ENCODE peak calls at places on chromosomes 11 and 22, in nine cellular contexts. M is right atrium auricular region; S is body of pancreas; D is K562; V is foreskin fibroblast; A is kidney; L is CD8-positive, alpha-beta memory T cell; F is stomach; T is transverse colon. U is an unnamed sample.

GRCh38 chr11:77151804-77152513 is 23.9 kb downstream of the MYO7A start:
- DNase-seq in S (no peak), T (peak; percentile 40), L (peak; percentile 72), M (no peak), V (no peak), D (no peak), A (peak; percentile 52), F (no peak), U (no peak)

GRCh38 chr11:77170107-77170506 is 42.1 kb downstream of the MYO7A start:
- DNase-seq in F (no peak), M (no peak), L (no peak), D (no peak), A (peak; percentile 36), V (no peak), T (no peak), S (no peak), U (no peak)

GRCh38 chr22:42461511-42461910 is 29.3 kb upstream of the NFAM1 start:
- DNase-seq in A (peak; percentile 21), T (no peak), M (no peak), L (no peak), F (no peak), D (no peak), S (no peak), V (no peak), U (no peak)

GRCh38 chr11:31480930-31481329 is 28.5 kb downstream of the IMMP1L start:
- DNase-seq in S (no peak), T (no peak), A (no peak), V (no peak), D (peak; percentile 7), M (no peak), F (no peak), L (no peak), U (no peak)

GRCh38 chr22:27531782-27532530 is 269.6 kb downstream of the MN1 start:
- DNase-seq in D (no peak), M (no peak), F (no peak), A (no peak), L (no peak), S (no peak), V (peak; percentile 47), T (no peak), U (no peak)

GRCh38 chr11:10366568-10367331 is 61.9 kb downstream of the ADM start:
- DNase-seq in D (peak; percentile 87), M (peak; percentile 83), A (peak; percentile 82), S (peak; percentile 83), T (peak; percentile 81), F (peak; percentile 77), L (no peak), V (peak; percentile 96), U (peak; percentile 92)

GRCh38 chr11:93221539-93221938 is 23.7 kb upstream of the SLC36A4 start:
- DNase-seq in L (no peak), S (no peak), A (no peak), M (no peak), T (peak; percentile 28), V (no peak), F (no peak), D (no peak), U (no peak)

GRCh38 chr11:71933141-71933933 is 4.5 kb downstream of the RNF121 start:
- DNase-seq in V (no peak), S (no peak), D (no peak), M (no peak), F (no peak), A (no peak), T (no peak), L (no peak), U (no peak)

GRCh38 chr11:17171916-17172315 is 35.9 kb downstream of the PIK3C2A start:
- DNase-seq in T (no peak), S (no peak), V (no peak), M (no peak), D (no peak), L (no peak), F (no peak), A (no peak), U (no peak)

GRCh38 chr11:130219148-130219547 is 59.6 kb downstream of the ST14 start:
- DNase-seq in M (no peak), F (no peak), A (peak; percentile 37), T (no peak), V (no peak), S (no peak), D (no peak), L (no peak), U (no peak)

GRCh38 chr11:34356130-34356529 is 1.7 kb downstream of the ABTB2 start:
- DNase-seq in A (no peak), M (no peak), S (no peak), F (no peak), D (no peak), V (no peak), L (no peak), T (no peak), U (no peak)

GRCh38 chr11:70038034-70038834 is 39.9 kb upstream of the ANO1 start:
- DNase-seq in M (peak; percentile 7), T (no peak), F (peak; percentile 2), V (no peak), A (no peak), L (no peak), D (no peak), S (no peak), U (no peak)

GRCh38 chr11:130070829-130071205 is 1.1 kb downstream of the APLP2 start:
- DNase-seq in D (peak; percentile 50), V (peak; percentile 16), M (no peak), S (peak; percentile 23), F (no peak), L (no peak), A (peak; percentile 71), T (peak; percentile 34), U (no peak)

GRCh38 chr11:62370743-62371440 is 33.6 kb downstream of the ASRGL1 start:
- DNase-seq in S (peak; percentile 25), F (peak; percentile 52), A (no peak), L (peak; percentile 71), D (no peak), M (no peak), V (no peak), T (peak; percentile 64), U (no peak)

GRCh38 chr11:58394195-58394594 is 12.5 kb downstream of the OR5B3 start:
- DNase-seq in L (no peak), S (no peak), T (no peak), V (peak; percentile 61), A (no peak), D (no peak), F (no peak), M (no peak), U (no peak)

GRCh38 chr11:18064035-18064434 is 18.0 kb upstream of the TPH1 start:
- DNase-seq in F (no peak), M (no peak), V (no peak), D (no peak), A (no peak), L (no peak), S (peak; percentile 74), T (no peak), U (no peak)

GRCh38 chr22:29307658-29308147 is 1.3 kb downstream of the GAS2L1 start:
- DNase-seq in F (no peak), D (no peak), T (no peak), A (no peak), S (no peak), V (no peak), M (no peak), L (no peak), U (no peak)

DNA sequence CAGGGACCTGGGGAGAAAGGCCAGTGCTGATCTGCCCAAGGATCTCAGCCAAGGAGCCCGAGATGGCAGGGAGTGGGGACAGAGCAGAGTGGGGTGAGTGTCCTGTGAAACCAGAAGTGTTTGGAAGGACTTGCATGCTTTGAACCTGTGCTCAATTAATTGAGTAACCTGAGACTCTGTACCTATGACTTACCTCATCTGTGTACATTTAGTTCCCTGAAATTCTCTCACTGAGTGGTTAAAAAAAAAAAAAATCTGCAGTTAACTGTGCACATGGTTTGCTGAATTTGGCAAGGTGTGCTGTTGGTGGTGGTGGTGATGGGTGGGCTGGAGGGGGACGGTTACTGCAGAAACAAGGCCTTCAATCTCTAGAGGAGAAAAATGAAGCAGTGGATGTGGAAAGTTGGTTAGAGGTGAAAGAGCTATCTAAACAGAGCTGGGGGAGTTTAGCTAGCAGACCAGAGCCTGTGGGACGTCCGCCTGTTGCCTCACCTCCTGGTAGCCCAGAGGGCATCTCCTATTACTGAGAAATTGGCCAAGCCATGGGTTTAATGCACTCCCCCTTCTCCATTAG is 8.3 kb upstream of the SORL1-AS1 start:
- DNase-seq in S (no peak), A (no peak), L (no peak), T (no peak), D (no peak), F (no peak), M (no peak), V (no peak), U (no peak)
- H3K4me3 ChIP-seq in S (no peak overlapping the region), A (no peak overlapping the region), L (no peak overlapping the region), T (no peak overlapping the region), D (no peak overlapping the region), F (no peak overlapping the region), M (no peak overlapping the region), V (no peak overlapping the region), U (no peak overlapping the region)

GRCh38 chr11:102260241-102260640 is 57.0 kb upstream of the BIRC3 start:
- DNase-seq in S (no peak), A (no peak), V (no peak), T (no peak), F (no peak), L (no peak), M (no peak), D (no peak), U (no peak)
- H3K4me3 ChIP-seq in S (no peak overlapping the region), A (no peak overlapping the region), V (no peak overlapping the region), T (no peak overlapping the region), F (no peak overlapping the region), L (no peak overlapping the region), M (no peak overlapping the region), D (no peak overlapping the region), U (no peak overlapping the region)

GRCh38 chr11:28836285-28837081 is 728.3 kb downstream of the METTL15 start:
- DNase-seq in M (no peak), S (no peak), A (no peak), T (no peak), D (no peak), V (peak; percentile 85), F (no peak), L (no peak), U (no peak)
- H3K4me3 ChIP-seq in M (no peak overlapping the region), S (no peak overlapping the region), A (no peak overlapping the region), T (no peak overlapping the region), D (no peak overlapping the region), V (no peak overlapping the region), F (no peak overlapping the region), L (no peak overlapping the region), U (no peak overlapping the region)

DNA sequence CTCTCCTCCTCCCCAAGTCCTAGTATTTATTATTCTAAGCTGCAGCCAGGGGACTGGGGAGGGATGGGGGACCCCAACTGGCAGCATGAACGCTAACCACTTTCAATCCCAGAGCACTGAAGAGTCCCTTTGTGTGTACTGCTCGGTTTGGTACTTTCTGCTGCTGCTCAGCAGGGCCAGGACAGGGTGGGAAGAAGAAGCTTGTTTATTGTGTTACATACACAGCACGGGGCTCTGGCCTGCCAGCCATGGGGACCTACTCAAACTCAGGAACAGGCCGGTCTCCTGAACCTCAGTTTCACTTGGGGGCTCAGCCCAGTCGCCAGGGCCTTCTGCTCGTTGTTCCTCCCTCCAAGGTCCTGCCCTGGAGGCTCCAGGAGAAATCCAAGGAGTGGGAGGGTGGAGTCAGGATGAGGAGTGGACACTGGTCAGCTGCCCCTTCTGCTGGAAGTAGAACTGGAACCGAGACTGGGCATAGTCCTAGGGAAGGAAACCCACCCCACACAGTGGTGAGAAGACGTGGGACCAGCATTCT is 616 bp upstream of the CPT1B start:
- DNase-seq in V (no peak), S (no peak), T (no peak), F (no peak), A (no peak), M (no peak), L (no peak), D (no peak), U (no peak)
- H3K4me3 ChIP-seq in V (no peak overlapping the region), S (no peak overlapping the region), T (no peak overlapping the region), F (no peak overlapping the region), A (no peak overlapping the region), M (peak overlapping the region; percentile 58), L (no peak overlapping the region), D (no peak overlapping the region), U (no peak overlapping the region)

U was measured in tibial nerve.